ENCODE peak calls at places on chromosome 10, in eight cellular contexts. I is stimulated activated CD4-positive, alpha-beta T cell treated with anti-CD3 and anti-CD28 coated beads, Interleukin-2, amount 100 ng/mL, for 48 hours; T is activated T-helper 1 cell treated with Interleukin-2 at 50 U/mL for 16 hours; P is left cardiac atrium; U is naive B cell; X is foreskin fibroblast; B is T-helper 1 cell; M is stromal cell of bone marrow. K is an unnamed sample.
A peak's percentile ranks its signal among the peaks of the same experiment; 100 is the strongest.

GRCh38 chr10:8380833-8381491 is 326.5 kb downstream of the GATA3 start:
- DNase-seq in B (no peak), T (no peak), I (no peak), X (no peak), M (no peak), P (no peak), U (no peak), K (no peak)

GRCh38 chr10:101411598-101411997 is 57.6 kb downstream of the BTRC start:
- DNase-seq in M (no peak), P (no peak), I (no peak), X (no peak), T (no peak), U (no peak), B (no peak), K (no peak)

GRCh38 chr10:99551158-99551557 is 18.4 kb downstream of the NKX2-3 start:
- DNase-seq in M (peak; percentile 21), I (no peak), B (no peak), U (no peak), X (peak; percentile 72), T (no peak), P (no peak), K (no peak)

GRCh38 chr10:97854735-97855134 is 5.1 kb downstream of the GOLGA7B start:
- DNase-seq in U (no peak), X (no peak), B (no peak), T (no peak), I (no peak), M (no peak), P (no peak), K (no peak)

GRCh38 chr10:78726171-78726570 is 342.6 kb upstream of the ZMIZ1 start:
- DNase-seq in P (no peak), I (no peak), U (no peak), M (no peak), T (no peak), B (no peak), X (no peak), K (no peak)

GRCh38 chr10:113336549-113337130 is 216.2 kb upstream of the HABP2 start:
- DNase-seq in M (no peak), T (no peak), P (no peak), I (no peak), B (no peak), U (no peak), X (no peak), K (no peak)

GRCh38 chr10:13087986-13088618 is 11.9 kb upstream of the OPTN start:
- DNase-seq in U (no peak), B (peak; percentile 28), P (no peak), X (peak; percentile 67), M (peak; percentile 93), T (no peak), I (no peak), K (no peak)

GRCh38 chr10:27742926-27743735 is 2.5 kb downstream of the MKX start:
- DNase-seq in M (no peak), P (peak; percentile 36), X (no peak), I (peak; percentile 24), U (peak; percentile 8), T (no peak), B (peak; percentile 46), K (no peak)

GRCh38 chr10:79111427-79111826 is 42.7 kb downstream of the ZMIZ1 start:
- DNase-seq in X (no peak), B (no peak), P (no peak), T (no peak), M (peak; percentile 60), I (no peak), U (no peak), K (no peak)

GRCh38 chr10:98224509-98224908 is 43.5 kb downstream of the LOXL4 start:
- DNase-seq in U (no peak), P (no peak), T (no peak), I (no peak), X (peak; percentile 10), M (no peak), B (no peak), K (no peak)

GRCh38 chr10:125779403-125780327 is 4.0 kb upstream of the MMP21 start:
- DNase-seq in I (no peak), X (no peak), M (no peak), U (no peak), T (no peak), B (no peak), P (no peak), K (no peak)

GRCh38 chr10:32995751-32996150 is 37.7 kb upstream of the ITGB1 start:
- DNase-seq in X (no peak), M (no peak), I (no peak), U (no peak), P (no peak), T (no peak), B (no peak), K (no peak)

GRCh38 chr10:60035984-60036383 is 129.6 kb upstream of the CCDC6 start:
- DNase-seq in U (no peak), P (no peak), I (no peak), B (no peak), M (no peak), T (no peak), X (no peak), K (no peak)

GRCh38 chr10:63630085-63630927 is 109.1 kb downstream of the REEP3 start:
- DNase-seq in U (peak; percentile 65), M (peak; percentile 80), P (peak; percentile 93), X (peak; percentile 98), I (peak; percentile 67), T (peak; percentile 62), B (peak; percentile 88), K (peak; percentile 25)

GRCh38 chr10:6347391-6347951 is 144.7 kb downstream of the PFKFB3 start:
- DNase-seq in B (no peak), T (peak; percentile 32), X (peak; percentile 15), P (no peak), I (peak; percentile 50), U (no peak), M (no peak), K (no peak)

GRCh38 chr10:91689731-91690168 is 56.9 kb upstream of the PPP1R3C start:
- DNase-seq in P (no peak), M (peak; percentile 64), I (no peak), X (peak; percentile 41), U (no peak), T (no peak), B (no peak), K (no peak)

GRCh38 chr10:34446046-34446445 is 369.1 kb downstream of the PARD3 start:
- DNase-seq in M (no peak), I (no peak), T (no peak), X (no peak), P (no peak), B (no peak), U (no peak), K (no peak)

GRCh38 chr10:49568235-49568634 is 29.3 kb upstream of the ERCC6 start:
- DNase-seq in X (no peak), P (no peak), B (no peak), M (peak; percentile 79), T (no peak), U (no peak), I (no peak), K (no peak)

GRCh38 chr10:95907454-95908253 is at the start of gene CC2D2B:
- DNase-seq in M (peak; percentile 66), X (peak; percentile 78), B (peak; percentile 68), T (peak; percentile 37), U (peak; percentile 60), P (peak; percentile 85), I (peak; percentile 64), K (peak; percentile 61)

K was measured in NCI-H1930.